ENCODE peak calls at places on chromosome 9, in five cellular contexts. K is tibial artery, Y is sigmoid colon, H is progenitor cell of endocrine pancreas, B is PC-9. F is an unnamed sample.

GRCh38 chr9:72871685-72872084 is 81.2 kb downstream of the ALDH1A1 start:
- DNase-seq in Y (no peak), H (no peak), B (no peak), K (no peak), F (no peak)

GRCh38 chr9:69153707-69154521 is 20.2 kb upstream of the TJP2 start:
- DNase-seq in Y (no peak), H (no peak), B (no peak), K (no peak), F (no peak)

GRCh38 chr9:133090752-133091325 is 29.1 kb downstream of the CEL start:
- DNase-seq in Y (no peak), K (peak), B (no peak), H (no peak), F (no peak)

GRCh38 chr9:98974994-98975712 is 31.4 kb downstream of the COL15A1 start:
- DNase-seq in K (peak), H (peak), Y (peak), B (peak), F (peak)

GRCh38 chr9:70021026-70021571 is 22.5 kb upstream of the MAMDC2 start:
- DNase-seq in K (no peak), B (peak), Y (no peak), H (no peak), F (no peak)

GRCh38 chr9:125844611-125845010 is 97.4 kb downstream of the PBX3 start:
- DNase-seq in K (no peak), B (no peak), H (no peak), Y (no peak), F (no peak)

GRCh38 chr9:125272697-125273096 is 11.1 kb downstream of the GAPVD1 start:
- DNase-seq in H (no peak), B (peak), Y (no peak), K (no peak), F (no peak)

GRCh38 chr9:29208670-29209069 is 1635.4 kb upstream of the C9orf72 start:
- DNase-seq in K (no peak), B (no peak), Y (no peak), H (no peak), F (no peak)

GRCh38 chr9:74006935-74007334 is 490.2 kb upstream of the RORB start:
- DNase-seq in B (no peak), Y (no peak), H (no peak), K (no peak), F (no peak)

GRCh38 chr9:4828776-4829175 is 36.0 kb downstream of the RCL1 start:
- DNase-seq in K (no peak), B (no peak), Y (no peak), H (no peak), F (no peak)

GRCh38 chr9:127545196-127546124 is 66.6 kb upstream of the STXBP1 start:
- DNase-seq in B (peak), Y (peak), K (no peak), H (peak), F (no peak)

GRCh38 chr9:114827658-114828360 is 22.0 kb upstream of the TNFSF15 start:
- DNase-seq in H (no peak), B (no peak), K (no peak), Y (no peak), F (no peak)

GRCh38 chr9:20043461-20043860 is 254.6 kb upstream of the SLC24A2 start:
- DNase-seq in B (no peak), H (no peak), Y (no peak), K (no peak), F (no peak)

GRCh38 chr9:35397216-35397698 is 92.7 kb upstream of the RUSC2 start:
- DNase-seq in Y (no peak), K (no peak), H (no peak), B (no peak), F (no peak)

GRCh38 chr9:132237481-132237880 is 75.6 kb downstream of the NTNG2 start:
- DNase-seq in B (no peak), K (no peak), Y (no peak), H (no peak), F (no peak)

GRCh38 chr9:128485414-128485855 is 19.1 kb upstream of the GLE1 start:
- DNase-seq in Y (no peak), B (no peak), K (no peak), H (no peak), F (no peak)

GRCh38 chr9:127290666-127291065 is 26.1 kb downstream of the GARNL3 start:
- DNase-seq in B (no peak), Y (no peak), K (no peak), H (no peak), F (no peak)

GRCh38 chr9:125462766-125463384 is 201.2 kb downstream of the GAPVD1 start:
- DNase-seq in H (no peak), K (no peak), Y (no peak), B (no peak), F (no peak)

GRCh38 chr9:127522727-127523126 is 71.4 kb downstream of the LRSAM1 start:
- DNase-seq in Y (no peak), H (no peak), B (peak), K (no peak), F (no peak)

GRCh38 chr9:97307091-97307490 is 368 bp upstream of the CCDC180 start:
- DNase-seq in Y (no peak), B (peak), H (peak), K (peak), F (no peak)

GRCh38 chr9:22044583-22044982 is 35.5 kb upstream of the CDKN2B start:
- DNase-seq in Y (no peak), K (no peak), B (peak), H (no peak), F (no peak)

GRCh38 chr9:109859447-109859846 is 79.4 kb downstream of the PALM2AKAP2 start:
- DNase-seq in H (no peak), Y (no peak), B (no peak), K (no peak), F (no peak)

GRCh38 chr9:69211424-69212036 is 37.5 kb downstream of the TJP2 start:
- DNase-seq in H (no peak), B (no peak), Y (no peak), K (no peak), F (no peak)

GRCh38 chr9:123102380-123103113 is 69.1 kb downstream of the GPR21 start:
- DNase-seq in H (no peak), K (no peak), Y (no peak), B (peak), F (no peak)
- TF ChIP-seq CTCF in H (peak), K (no peak), Y (no peak), B (peak), F (no peak)

DNA sequence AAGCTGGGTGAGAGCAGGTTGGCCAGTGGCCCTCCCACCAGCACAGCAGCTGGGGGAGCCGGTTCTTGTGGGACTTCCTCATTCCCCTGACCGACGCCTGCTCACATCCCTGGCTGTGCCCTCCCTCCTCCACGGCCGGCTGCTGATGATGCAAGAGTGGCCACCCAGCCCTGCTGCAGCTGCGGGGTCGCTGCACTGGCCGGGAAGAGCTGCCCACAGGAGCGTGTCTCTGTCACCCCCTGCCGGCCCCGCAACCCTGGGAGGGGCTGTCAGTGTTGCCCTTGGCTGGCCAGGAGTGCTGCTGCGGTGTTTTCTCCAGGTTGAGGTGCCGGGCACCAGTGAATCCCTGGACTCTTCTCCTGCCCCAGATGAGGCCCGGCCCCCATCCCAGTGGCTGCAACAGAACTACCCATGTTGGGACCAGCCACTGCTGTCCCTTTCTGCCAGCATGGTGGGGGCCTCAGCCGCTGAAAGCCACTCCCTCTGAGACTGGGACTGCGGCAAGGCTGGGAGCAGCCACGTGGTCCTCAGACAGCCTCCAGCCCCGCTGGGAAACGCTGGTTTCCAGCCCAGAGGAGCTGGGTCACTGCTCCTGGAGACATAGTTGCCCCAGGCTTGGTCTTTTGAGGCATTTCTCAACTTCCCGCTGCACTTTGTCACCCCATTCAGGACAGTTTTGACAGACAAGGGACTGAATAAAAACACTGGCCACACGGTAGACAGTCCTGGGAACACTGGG is 739 bp downstream of the CARD9 start:
- DNase-seq in B (peak), Y (peak), K (no peak), H (no peak), F (no peak)
- TF ChIP-seq CTCF in B (peak), Y (no peak), K (no peak), H (peak), F (no peak)

DNA sequence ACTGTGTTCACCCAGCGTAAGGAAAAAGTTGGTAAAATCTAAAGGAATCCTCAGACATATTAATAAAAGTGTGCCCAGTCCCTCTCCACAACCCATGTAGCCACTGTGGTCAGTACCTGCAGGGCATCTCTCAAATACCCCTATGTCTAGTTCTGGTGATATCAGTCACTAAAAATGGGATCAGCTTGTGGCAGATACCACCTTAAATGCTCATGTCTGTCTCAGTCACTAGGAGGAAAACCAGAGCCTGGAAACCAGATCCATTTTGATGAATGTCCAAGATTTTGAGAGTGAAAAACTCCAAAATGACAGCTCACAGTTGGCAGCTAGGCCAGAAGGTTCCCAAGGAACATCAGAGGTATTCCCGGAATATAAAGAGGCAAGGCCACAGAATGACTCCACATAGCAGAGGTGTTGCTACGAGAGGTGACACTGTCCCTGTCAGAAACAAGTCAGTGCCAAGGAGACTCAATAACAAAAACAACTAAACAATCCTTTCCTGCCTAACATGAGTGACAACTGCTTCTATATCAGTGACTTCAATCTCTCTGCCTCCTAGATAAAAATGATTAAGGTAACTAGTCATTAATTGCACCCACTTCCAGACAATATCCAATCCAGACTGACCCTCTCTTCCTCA is 13.5 kb downstream of the PCAT7 start:
- DNase-seq in H (no peak), B (peak), K (no peak), Y (no peak), F (no peak)
- TF ChIP-seq CTCF in H (no peak), B (no peak), K (no peak), Y (no peak), F (no peak)

DNA sequence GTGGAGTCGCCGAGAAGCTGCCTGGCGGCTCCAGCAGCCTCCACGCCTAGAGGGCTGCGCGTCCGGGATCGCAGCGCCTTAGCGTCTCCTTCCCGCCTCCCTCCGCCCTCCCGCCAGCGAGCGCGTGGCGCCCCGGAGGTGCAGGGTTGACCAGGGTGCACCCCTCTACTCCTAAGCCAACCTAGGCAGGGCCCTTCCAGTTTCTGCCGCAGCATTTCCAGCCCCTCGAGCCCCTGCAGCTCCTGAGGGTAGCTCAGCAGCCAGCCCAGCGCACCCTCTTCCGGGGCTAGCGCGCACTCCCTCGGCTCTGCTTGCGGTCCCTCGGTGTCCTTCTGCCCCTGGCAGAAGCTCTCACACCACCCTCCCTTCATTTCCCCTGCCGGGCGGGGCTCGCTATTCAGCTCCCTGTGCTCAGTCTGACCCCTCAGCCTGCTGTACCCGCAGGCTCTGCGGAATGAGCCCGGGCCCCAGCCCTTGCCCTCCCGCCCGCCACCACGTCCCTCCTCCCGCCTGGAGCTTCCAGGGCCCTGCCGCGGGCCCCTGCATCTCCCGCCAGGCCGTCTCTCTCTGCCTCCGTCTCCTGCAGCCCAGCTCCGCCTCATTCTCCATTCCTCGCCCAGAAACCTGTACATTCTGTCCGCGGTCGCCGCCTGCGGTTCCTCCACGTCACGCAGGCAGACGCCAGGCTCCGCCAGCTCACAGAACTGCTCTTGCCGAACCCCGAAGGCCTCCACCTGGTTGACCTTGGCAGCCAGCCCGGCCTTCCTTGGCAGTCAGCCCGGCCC is 61.8 kb downstream of the SPATA31C2 start:
- DNase-seq in B (peak), H (peak), Y (peak), K (peak), F (peak)
- TF ChIP-seq CTCF in B (no peak), H (peak), Y (peak), K (peak), F (no peak)

GRCh38 chr9:85900504-85901201 is 40.3 kb upstream of the NAA35 start:
- DNase-seq in B (no peak), H (no peak), Y (no peak), K (no peak), F (peak)
- TF ChIP-seq CTCF in B (peak), H (peak), Y (no peak), K (no peak), F (peak)

F was measured in natural killer cell.